ENCODE peak calls at places on chromosomes 12 and 14, in six cellular contexts. R, A, D, C, O and P are unnamed samples.

GRCh38 chr12:122423258-122424165 is 1.0 kb upstream of the CLIP1 start:
- DNase-seq in O (peak), R (peak), A (no peak), C (peak), D (peak), P (no peak)

GRCh38 chr14:73796881-73797539 is 54.6 kb upstream of the PTGR2 start:
- DNase-seq in D (no peak), O (no peak), A (no peak), R (no peak), C (no peak), P (no peak)

GRCh38 chr12:47887529-47887928 is 17.3 kb downstream of the VDR start:
- DNase-seq in A (no peak), O (no peak), D (no peak), R (no peak), C (no peak), P (no peak)

GRCh38 chr14:103121846-103122577 is 1.2 kb upstream of the TNFAIP2 start:
- DNase-seq in D (peak), R (peak), C (no peak), O (peak), A (no peak), P (no peak)

GRCh38 chr12:88062464-88062863 is 33.3 kb upstream of the C12orf50 start:
- DNase-seq in A (peak), O (no peak), C (no peak), D (no peak), R (no peak), P (no peak)

GRCh38 chr12:56810918-56811317 is 47.8 kb downstream of the HSD17B6 start:
- DNase-seq in A (no peak), C (no peak), R (no peak), D (no peak), O (no peak), P (no peak)

GRCh38 chr12:42698213-42698612 is 108.7 kb upstream of the PRICKLE1 start:
- DNase-seq in R (no peak), A (no peak), D (no peak), O (no peak), C (no peak), P (no peak)

GRCh38 chr12:11615481-11615880 is 34.0 kb upstream of the ETV6 start:
- DNase-seq in O (no peak), R (no peak), A (no peak), D (no peak), C (no peak), P (no peak)

GRCh38 chr12:87302126-87302732 is 727.0 kb downstream of the C12orf50 start:
- DNase-seq in O (no peak), A (no peak), R (no peak), C (no peak), D (no peak), P (no peak)

GRCh38 chr14:90544566-90544965 is 147.7 kb downstream of the CALM1 start:
- DNase-seq in C (no peak), A (no peak), O (no peak), R (no peak), D (no peak), P (no peak)

GRCh38 chr14:98512501-98513251 is 759.3 kb downstream of the BCL11B start:
- DNase-seq in A (no peak), R (no peak), D (no peak), O (no peak), C (no peak), P (no peak)

GRCh38 chr12:43749016-43749415 is 9.6 kb downstream of the PUS7L start:
- DNase-seq in O (no peak), D (no peak), A (no peak), C (no peak), R (no peak), P (no peak)

GRCh38 chr14:61065671-61066070 is 84.6 kb downstream of the SLC38A6 start:
- DNase-seq in A (no peak), C (no peak), O (no peak), D (no peak), R (no peak), P (no peak)

GRCh38 chr14:90756755-90757345 is 59.4 kb downstream of the TTC7B start:
- DNase-seq in R (no peak), O (peak), C (no peak), D (no peak), A (no peak), P (no peak)

GRCh38 chr12:42589465-42590323 is at the start of gene PRICKLE1:
- DNase-seq in D (peak), A (no peak), C (no peak), R (no peak), O (peak), P (peak)

GRCh38 chr14:23351681-23352505 is 794 bp downstream of the SLC22A17 start:
- DNase-seq in C (no peak), A (no peak), O (peak), R (no peak), D (peak), P (no peak)

GRCh38 chr12:12333407-12333831 is 16.6 kb downstream of the MANSC1 start:
- DNase-seq in C (no peak), O (no peak), R (no peak), A (no peak), D (no peak), P (no peak)

GRCh38 chr12:1234073-1234472 is 243.1 kb downstream of the ERC1 start:
- DNase-seq in D (no peak), R (peak), A (no peak), O (no peak), C (no peak), P (no peak)

GRCh38 chr12:113186666-113187325 is 1.3 kb downstream of the RITA1 start:
- DNase-seq in A (no peak), R (no peak), C (no peak), D (no peak), O (no peak), P (no peak)

GRCh38 chr14:96206461-96206860 is 1.8 kb downstream of the BDKRB2 start:
- DNase-seq in D (no peak), R (no peak), C (no peak), O (no peak), A (no peak), P (peak)

GRCh38 chr14:25537846-25538455 is 488.0 kb upstream of the STXBP6 start:
- DNase-seq in R (peak), A (no peak), C (no peak), D (peak), O (peak), P (peak)

GRCh38 chr14:72643317-72643801 is 250.5 kb downstream of the DPF3 start:
- DNase-seq in R (no peak), A (no peak), C (no peak), D (no peak), O (no peak), P (no peak)

GRCh38 chr14:105880616-105881015 is 354.2 kb downstream of the TMEM121 start:
- DNase-seq in C (no peak), O (no peak), D (no peak), R (no peak), A (no peak), P (no peak)

GRCh38 chr12:43099691-43100163 is 452.3 kb downstream of the ADAMTS20 start:
- DNase-seq in D (no peak), C (no peak), O (no peak), A (no peak), R (no peak), P (no peak)

DNA sequence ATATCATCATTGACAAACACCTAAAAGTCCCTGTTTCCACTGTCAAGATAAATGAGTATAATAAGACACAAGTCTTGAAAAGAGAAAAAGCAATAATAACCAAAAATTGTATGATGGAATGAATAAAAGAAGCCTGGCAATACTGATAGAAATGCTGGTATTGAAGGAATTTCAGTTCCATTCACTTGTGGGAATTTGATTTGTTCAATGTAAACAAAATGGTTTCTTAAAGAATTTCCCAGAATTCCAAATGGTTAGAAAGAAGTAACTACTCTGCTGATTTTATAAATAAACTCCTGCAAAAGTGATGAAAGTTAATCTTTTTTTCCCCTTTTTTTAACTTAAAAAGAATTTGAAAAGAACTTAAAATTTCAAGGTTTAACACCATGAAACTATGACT is 129.9 kb upstream of the PDZRN4 start:
- DNase-seq in A (no peak), C (no peak), O (no peak), D (no peak), R (no peak), P (no peak)
- TF ChIP-seq JUND in A (no peak), C (no peak), O (no peak), D (no peak), R (no peak), P (no peak)

DNA sequence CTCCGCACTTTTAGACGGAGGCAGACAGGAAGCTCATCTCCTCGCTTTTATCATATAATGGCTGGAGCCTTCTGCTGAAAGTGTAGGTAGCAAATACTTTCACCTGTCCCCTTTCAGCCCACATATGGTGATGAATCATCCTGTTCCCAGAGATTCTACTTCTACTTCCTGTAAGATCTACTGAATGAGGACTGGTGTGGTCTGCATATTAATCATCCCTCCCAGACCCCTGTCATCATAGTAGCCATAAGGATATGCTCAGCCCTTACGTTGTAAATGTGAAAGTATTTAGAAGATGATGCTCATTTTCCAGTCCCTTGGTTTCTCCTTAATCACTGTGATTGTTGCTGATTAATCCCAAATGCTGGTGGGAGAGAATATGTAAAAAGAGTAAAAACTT is 268.2 kb upstream of the GRIP1 start:
- DNase-seq in C (no peak), R (no peak), O (no peak), D (no peak), A (no peak), P (no peak)
- TF ChIP-seq JUND in C (no peak), R (no peak), O (no peak), D (no peak), A (no peak), P (no peak)

GRCh38 chr12:119749666-119750065 is 81.7 kb downstream of the PRKAB1 start:
- DNase-seq in C (no peak), O (no peak), R (no peak), D (peak), A (no peak), P (no peak)

GRCh38 chr12:119751961-119752360 is 84.0 kb downstream of the PRKAB1 start:
- DNase-seq in D (no peak), O (no peak), A (no peak), C (no peak), R (no peak), P (no peak)

GRCh38 chr12:119744900-119745606 is 77.1 kb downstream of the PRKAB1 start:
- DNase-seq in R (no peak), D (no peak), C (no peak), A (no peak), O (no peak), P (no peak)

GRCh38 chr12:119746169-119746568 is 78.2 kb downstream of the PRKAB1 start:
- DNase-seq in C (no peak), R (no peak), O (no peak), D (no peak), A (no peak), P (no peak)

DNA sequence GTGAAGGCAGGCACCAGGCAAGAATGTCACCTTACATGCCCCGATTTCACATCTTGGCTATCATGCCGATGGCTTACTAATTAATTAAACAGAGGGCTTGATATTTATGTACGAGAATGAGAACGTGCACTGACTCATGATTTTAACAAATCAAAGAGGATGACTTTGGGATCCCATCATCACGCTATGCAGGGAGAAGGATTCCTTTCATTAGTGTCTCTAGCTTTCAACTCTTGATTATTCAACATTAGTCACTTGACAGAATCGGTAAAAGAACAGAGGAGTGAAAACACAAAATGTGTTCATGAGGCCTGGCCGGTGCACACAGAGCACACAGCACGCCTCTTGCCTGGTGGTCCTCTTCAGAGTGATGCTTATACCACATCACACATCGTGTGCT is 80.6 kb downstream of the PRKAB1 start:
- DNase-seq in A (no peak), R (no peak), O (no peak), D (no peak), C (no peak), P (no peak)
- TF ChIP-seq JUND in A (no peak), R (no peak), O (no peak), D (no peak), C (no peak), P (no peak)

GRCh38 chr14:68084256-68084655 is 264.7 kb downstream of the RAD51B start:
- DNase-seq in A (no peak), D (no peak), C (no peak), R (no peak), O (no peak), P (peak)
- TF ChIP-seq JUND in A (no peak), D (no peak), C (no peak), R (no peak), O (no peak), P (no peak)

GRCh38 chr14:32727827-32728226 is 210.9 kb upstream of the NPAS3 start:
- DNase-seq in A (no peak), C (no peak), O (no peak), D (no peak), R (peak), P (no peak)

GRCh38 chr14:32731249-32731648 is 207.4 kb upstream of the NPAS3 start:
- DNase-seq in R (no peak), D (no peak), C (no peak), A (no peak), O (no peak), P (no peak)

GRCh38 chr14:32728957-32729356 is 209.7 kb upstream of the NPAS3 start:
- DNase-seq in D (no peak), R (no peak), A (no peak), C (no peak), O (no peak), P (no peak)

GRCh38 chr14:32726516-32726915 is 212.2 kb upstream of the NPAS3 start:
- DNase-seq in D (no peak), A (no peak), R (no peak), C (no peak), O (no peak), P (no peak)

DNA sequence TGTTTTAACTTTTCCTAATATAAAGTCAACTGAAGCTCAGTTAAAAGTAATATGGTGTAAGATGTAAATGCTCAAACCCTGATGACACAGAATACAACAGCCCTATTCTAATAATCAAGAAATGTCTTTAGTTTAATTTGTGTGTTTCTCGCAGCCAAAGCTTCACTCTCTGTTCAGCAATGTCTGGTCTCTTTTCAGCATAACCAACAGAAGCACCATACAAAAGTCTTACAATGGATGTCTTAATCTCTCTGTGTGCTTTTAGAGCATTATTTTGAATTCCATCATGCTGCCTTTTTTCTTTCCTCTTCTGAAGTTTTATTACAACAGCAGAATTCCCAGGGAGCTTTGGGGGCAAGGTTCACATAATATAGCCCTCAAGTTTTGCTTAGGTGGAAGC is 210.2 kb upstream of the NPAS3 start:
- DNase-seq in C (no peak), A (no peak), O (no peak), R (no peak), D (no peak), P (no peak)
- TF ChIP-seq JUND in C (no peak), A (no peak), O (no peak), R (no peak), D (no peak), P (no peak)

GRCh38 chr14:99548285-99548684 is 55.7 kb downstream of the CCDC85C start:
- DNase-seq in O (no peak), D (no peak), A (no peak), R (no peak), C (no peak), P (no peak)
- TF ChIP-seq JUND in O (no peak), D (no peak), A (no peak), R (no peak), C (no peak), P (no peak)

GRCh38 chr12:6614513-6615177 is 7.5 kb upstream of the CHD4 start:
- DNase-seq in A (no peak), R (no peak), O (no peak), C (no peak), D (no peak), P (no peak)
- TF ChIP-seq JUND in A (no peak), R (no peak), O (no peak), C (no peak), D (no peak), P (no peak)

DNA sequence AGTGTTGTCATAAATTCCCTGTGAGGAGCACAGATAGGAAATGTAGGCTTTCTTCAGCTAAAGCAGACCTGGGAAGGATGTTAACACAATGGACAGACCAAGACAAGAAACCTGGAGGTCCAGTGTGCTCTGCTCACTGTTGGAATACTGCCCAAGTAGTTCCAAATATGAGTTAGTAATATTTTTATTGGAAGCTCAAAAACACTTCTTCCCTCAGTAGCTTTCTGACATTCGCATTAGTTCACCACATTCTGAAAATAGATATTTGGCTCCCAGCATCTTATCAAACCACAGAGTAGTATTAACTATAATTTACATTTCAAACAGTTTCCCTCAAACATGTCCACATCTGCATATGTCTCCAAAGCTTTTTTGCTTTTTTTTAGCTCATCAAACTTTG is 74.8 kb upstream of the PYGL start:
- DNase-seq in D (no peak), R (no peak), A (no peak), C (no peak), O (no peak), P (no peak)
- TF ChIP-seq JUND in D (no peak), R (no peak), A (no peak), C (no peak), O (no peak), P (no peak)

GRCh38 chr14:77177623-77178185 is 3.9 kb upstream of the TMEM63C start:
- DNase-seq in A (no peak), D (no peak), C (no peak), R (no peak), O (no peak), P (peak)
- TF ChIP-seq JUND in A (no peak), D (no peak), C (no peak), R (no peak), O (no peak), P (no peak)

GRCh38 chr12:116784238-116784612 is 46.1 kb downstream of the RNFT2 start:
- DNase-seq in D (peak), A (no peak), R (no peak), C (peak), O (no peak), P (peak)

GRCh38 chr12:116794725-116795124 is 56.6 kb downstream of the RNFT2 start:
- DNase-seq in A (no peak), O (no peak), C (no peak), R (no peak), D (no peak), P (no peak)

GRCh38 chr12:116790066-116790465 is 52.0 kb downstream of the RNFT2 start:
- DNase-seq in R (no peak), O (no peak), A (no peak), C (no peak), D (no peak), P (no peak)
- TF ChIP-seq JUND in R (no peak), O (no peak), A (no peak), C (no peak), D (no peak), P (no peak)